ENCODE peak calls at places on chromosomes 7 and 10, in eight cellular contexts. L is cardiac fibroblast, J is dorsolateral prefrontal cortex, H is AG04450, F is ascending aorta, W is pancreas, V is colonic mucosa, M is left ventricle myocardium inferior. G is an unnamed sample.

GRCh38 chr10:97475936-97476594 is 22.2 kb downstream of the MMS19 start:
- DNase-seq in L (peak), J (no peak), H (no peak), F (no peak), W (no peak), V (no peak), M (no peak), G (no peak)

GRCh38 chr7:90579181-90579688 is 16.9 kb upstream of the CDK14 start:
- DNase-seq in L (peak), J (no peak), H (no peak), F (no peak), W (no peak), V (no peak), M (no peak), G (no peak)

GRCh38 chr7:117084286-117084685 is 131.0 kb downstream of the ST7 start:
- DNase-seq in L (peak), J (no peak), H (no peak), F (no peak), W (no peak), V (no peak), M (no peak), G (no peak)

GRCh38 chr7:104550362-104550761 is 222.0 kb downstream of the LHFPL3 start:
- DNase-seq in L (no peak), J (no peak), H (no peak), F (no peak), W (no peak), V (no peak), M (no peak), G (no peak)

GRCh38 chr7:21844742-21845141 is 101.0 kb downstream of the CDCA7L start:
- DNase-seq in L (peak), J (no peak), H (no peak), F (no peak), W (no peak), V (no peak), M (no peak), G (no peak)

GRCh38 chr7:47988496-47989386 is 9.3 kb upstream of the HUS1 start:
- DNase-seq in L (peak), J (no peak), H (no peak), F (no peak), W (no peak), V (no peak), M (no peak), G (no peak)

GRCh38 chr7:19105546-19105945 is 11.9 kb downstream of the TWIST1 start:
- DNase-seq in L (no peak), J (no peak), H (no peak), F (no peak), W (no peak), V (no peak), M (no peak), G (no peak)

GRCh38 chr7:36615877-36616276 is 108.4 kb downstream of the AOAH start:
- DNase-seq in L (no peak), J (no peak), H (no peak), F (no peak), W (no peak), V (no peak), M (no peak), G (no peak)

GRCh38 chr10:12795723-12796122 is 205.8 kb downstream of the CCDC3 start:
- DNase-seq in L (no peak), J (peak), H (no peak), F (no peak), W (no peak), V (no peak), M (no peak), G (no peak)

GRCh38 chr10:132957131-132957530 is 14.8 kb upstream of the CFAP46 start:
- DNase-seq in L (no peak), J (no peak), H (no peak), F (peak), W (no peak), V (no peak), M (no peak), G (no peak)

GRCh38 chr7:47376991-47377590 is 204.8 kb downstream of the TNS3 start:
- DNase-seq in L (no peak), J (no peak), H (no peak), F (no peak), W (no peak), V (no peak), M (no peak), G (no peak)

GRCh38 chr10:30775779-30776591 is 146.4 kb upstream of the LYZL2 start:
- DNase-seq in L (peak), J (no peak), H (peak), F (no peak), W (no peak), V (no peak), M (peak), G (no peak)

GRCh38 chr10:32205666-32206065 is 141.3 kb downstream of the EPC1 start:
- DNase-seq in L (peak), J (no peak), H (no peak), F (no peak), W (no peak), V (no peak), M (no peak), G (no peak)

GRCh38 chr10:100658269-100658668 is 87.1 kb upstream of the PAX2 start:
- DNase-seq in L (no peak), J (no peak), H (no peak), F (no peak), W (no peak), V (no peak), M (no peak), G (no peak)

GRCh38 chr7:139995034-139995915 is 67.5 kb downstream of the PARP12 start:
- DNase-seq in L (peak), J (peak), H (peak), F (no peak), W (peak), V (no peak), M (peak), G (no peak)

GRCh38 chr10:61325596-61325995 is 127.6 kb downstream of the TMEM26 start:
- DNase-seq in L (no peak), J (no peak), H (no peak), F (no peak), W (no peak), V (no peak), M (no peak), G (no peak)

GRCh38 chr7:32936686-32937085 is 20.6 kb upstream of the FKBP9 start:
- DNase-seq in L (no peak), J (no peak), H (no peak), F (no peak), W (no peak), V (no peak), M (no peak), G (no peak)

GRCh38 chr10:5888352-5888751 is 1.3 kb downstream of the ANKRD16 start:
- DNase-seq in L (peak), J (no peak), H (no peak), F (peak), W (no peak), V (peak), M (no peak), G (no peak)

GRCh38 chr10:123144697-123145541 is 3.0 kb upstream of the HMX2 start:
- DNase-seq in L (no peak), J (no peak), H (no peak), F (no peak), W (no peak), V (no peak), M (no peak), G (no peak)

GRCh38 chr7:36303202-36304098 is 86.2 kb upstream of the ANLN start:
- DNase-seq in L (peak), J (peak), H (peak), F (peak), W (peak), V (peak), M (peak), G (no peak)

GRCh38 chr7:41524861-41525260 is 178.0 kb downstream of the INHBA start:
- DNase-seq in L (no peak), J (no peak), H (no peak), F (no peak), W (no peak), V (no peak), M (no peak), G (no peak)

GRCh38 chr10:24376731-24377130 is 167.8 kb downstream of the KIAA1217 start:
- DNase-seq in L (no peak), J (no peak), H (no peak), F (no peak), W (no peak), V (no peak), M (no peak), G (no peak)

GRCh38 chr10:99315853-99316252 is 13.3 kb upstream of the CNNM1 start:
- DNase-seq in L (no peak), J (no peak), H (no peak), F (no peak), W (no peak), V (no peak), M (no peak), G (no peak)

GRCh38 chr10:132489053-132489703 is 48.4 kb upstream of the INPP5A start:
- DNase-seq in L (no peak), J (peak), H (peak), F (peak), W (no peak), V (no peak), M (no peak), G (no peak)

GRCh38 chr10:46526682-46527038 is 29.8 kb downstream of the GPRIN2 start:
- DNase-seq in L (peak), J (peak), H (no peak), F (peak), W (peak), V (no peak), M (peak), G (no peak)

DNA sequence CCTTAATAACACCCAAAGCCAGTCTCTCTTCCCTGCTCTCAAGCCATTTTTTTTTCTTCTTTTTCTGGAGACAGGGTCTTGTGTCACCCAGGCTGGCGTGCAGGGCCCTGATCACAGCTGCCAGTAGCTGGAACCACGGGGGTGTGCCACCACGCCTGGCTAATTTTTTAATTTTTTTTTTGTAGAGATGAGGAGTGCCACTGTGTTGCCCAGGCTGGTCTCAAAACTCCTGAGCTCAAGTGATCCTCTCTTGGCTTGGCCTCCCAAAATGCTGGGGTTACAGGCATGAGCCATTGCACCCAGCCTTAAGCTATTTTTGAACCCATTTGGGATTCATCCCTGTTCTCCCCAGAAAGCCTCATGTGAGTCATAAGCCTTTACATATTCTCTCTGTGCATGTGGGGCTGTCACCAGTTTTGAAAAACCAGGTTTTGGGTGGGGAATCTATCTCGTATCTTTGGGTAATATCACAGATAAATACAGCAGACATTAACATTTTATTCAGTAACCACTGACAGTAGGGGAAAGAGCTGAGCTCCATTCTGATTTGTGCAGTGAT is 15.5 kb downstream of the ZNF487 start:
- DNase-seq in L (no peak), J (no peak), H (no peak), F (no peak), W (no peak), V (no peak), M (no peak), G (no peak)
- H3K4me3 ChIP-seq in L (no peak), J (no peak), H (no peak), F (no peak), W (no peak), V (no peak), M (no peak), G (peak)

DNA sequence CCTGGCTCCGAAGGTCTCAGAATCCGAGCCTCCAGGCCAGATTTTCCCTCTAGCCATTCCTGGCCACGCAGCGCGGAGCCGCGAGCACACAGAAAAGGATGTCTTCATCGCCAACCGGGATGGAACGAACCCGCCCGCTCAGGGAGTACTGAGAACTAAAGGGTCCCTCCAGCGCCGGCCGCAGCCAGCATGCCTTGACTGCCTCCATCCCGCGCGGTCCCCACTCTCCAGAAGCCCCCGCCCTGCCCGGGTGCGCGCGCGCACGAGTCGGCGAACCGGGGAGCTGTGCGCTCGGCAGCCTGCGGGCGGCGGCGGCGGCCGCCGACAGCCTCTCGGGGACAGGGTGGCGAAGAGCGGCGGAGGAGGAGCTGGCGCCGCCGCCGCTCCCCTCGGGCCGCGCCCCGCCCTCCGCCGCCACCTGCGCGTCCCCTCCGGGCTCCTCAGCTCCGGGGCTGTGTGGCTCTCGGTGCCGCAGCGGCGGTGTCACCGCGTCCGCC is 640 bp upstream of the GALNT17 start:
- DNase-seq in L (peak), J (peak), H (no peak), F (peak), W (peak), V (peak), M (peak), G (no peak)
- TF ChIP-seq CTCF in L (no peak), J (no peak), H (no peak), F (peak), W (no peak), V (no peak), M (peak), G (no peak)

GRCh38 chr10:62690703-62691102 is 113.8 kb upstream of the ADO start:
- DNase-seq in L (peak), J (no peak), H (no peak), F (no peak), W (no peak), V (no peak), M (no peak), G (no peak)

GRCh38 chr10:62692085-62692484 is 112.4 kb upstream of the ADO start:
- DNase-seq in L (no peak), J (no peak), H (no peak), F (no peak), W (no peak), V (no peak), M (no peak), G (no peak)

GRCh38 chr10:62688971-62689700 is 115.4 kb upstream of the ADO start:
- DNase-seq in L (no peak), J (no peak), H (no peak), F (no peak), W (no peak), V (no peak), M (no peak), G (no peak)

GRCh38 chr10:62691331-62691730 is 113.2 kb upstream of the ADO start:
- DNase-seq in L (no peak), J (no peak), H (no peak), F (no peak), W (no peak), V (no peak), M (no peak), G (no peak)

DNA sequence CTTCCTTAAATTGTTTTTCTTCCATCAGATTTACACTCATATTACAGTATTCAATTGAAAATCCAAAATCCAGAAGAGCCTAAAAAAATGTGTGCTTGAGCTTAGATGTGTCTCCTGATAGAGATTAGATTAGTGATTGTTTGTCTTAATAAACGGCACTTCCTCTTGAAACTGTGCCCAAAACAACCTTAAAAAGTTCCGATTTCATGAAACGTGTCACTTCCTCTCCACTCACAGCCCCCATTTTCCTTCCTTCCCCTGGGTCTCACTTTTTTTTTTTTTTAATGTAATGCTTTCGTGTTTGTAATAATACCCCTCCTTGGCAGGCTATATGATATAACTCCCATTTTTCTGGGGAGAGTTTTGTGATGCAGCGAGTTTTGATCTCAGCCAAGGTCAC is 114.8 kb upstream of the ADO start:
- DNase-seq in L (no peak), J (no peak), H (no peak), F (no peak), W (no peak), V (no peak), M (no peak), G (no peak)
- H3K4me3 ChIP-seq in L (no peak), J (no peak), H (no peak), F (no peak), W (no peak), V (no peak), M (no peak), G (no peak)

GRCh38 chr10:79072041-79072441 is 3.3 kb downstream of the ZMIZ1 start:
- DNase-seq in L (no peak), J (no peak), H (no peak), F (no peak), W (no peak), V (no peak), M (no peak), G (no peak)

GRCh38 chr10:79073784-79074432 is 5.1 kb downstream of the ZMIZ1 start:
- DNase-seq in L (no peak), J (no peak), H (no peak), F (no peak), W (peak), V (peak), M (peak), G (no peak)

GRCh38 chr10:79074732-79075131 is 6.0 kb downstream of the ZMIZ1 start:
- DNase-seq in L (no peak), J (no peak), H (no peak), F (no peak), W (peak), V (peak), M (no peak), G (no peak)

GRCh38 chr10:79071535-79071923 is 2.8 kb downstream of the ZMIZ1 start:
- DNase-seq in L (no peak), J (no peak), H (no peak), F (no peak), W (no peak), V (no peak), M (no peak), G (no peak)

DNA sequence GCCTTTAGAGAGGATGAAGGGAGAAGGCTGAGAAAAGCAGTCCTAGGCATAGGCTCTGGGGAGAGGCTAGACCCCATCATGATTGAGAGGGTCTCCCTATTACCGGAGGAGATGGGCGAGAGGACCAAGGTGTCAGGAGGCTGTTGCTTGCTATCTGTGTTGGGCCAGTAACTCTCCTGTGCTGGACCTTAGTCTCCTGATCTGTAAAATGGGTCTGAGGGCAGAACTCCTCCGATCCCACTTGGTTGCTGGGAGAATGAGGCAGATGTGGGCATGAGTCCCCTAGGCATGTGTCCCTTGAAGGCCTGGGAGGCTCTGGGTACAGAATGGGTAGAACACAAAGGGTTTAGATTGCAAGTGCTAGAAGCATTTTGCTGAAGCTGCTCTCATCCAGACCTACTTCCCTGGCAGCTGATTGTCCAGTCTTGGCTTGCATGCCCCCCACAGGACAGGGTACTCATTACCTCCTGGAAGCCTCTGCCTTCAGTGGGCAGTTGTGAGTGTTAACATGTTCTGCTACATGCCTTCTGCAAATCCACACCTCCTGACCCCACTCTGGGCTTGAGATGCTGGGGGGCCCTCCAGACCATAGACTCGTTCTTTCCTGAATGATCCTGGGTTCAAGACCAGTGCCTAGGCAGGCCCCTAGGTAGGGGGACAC is 4.4 kb downstream of the ZMIZ1 start:
- DNase-seq in L (no peak), J (no peak), H (no peak), F (no peak), W (no peak), V (peak), M (no peak), G (no peak)
- TF ChIP-seq CTCF in L (peak), J (no peak), H (peak), F (no peak), W (no peak), V (no peak), M (no peak), G (peak)

GRCh38 chr7:158816271-158816670 is 13.0 kb downstream of the ESYT2 start:
- DNase-seq in L (peak), J (no peak), H (no peak), F (no peak), W (no peak), V (no peak), M (no peak), G (no peak)
- H3K4me3 ChIP-seq in L (no peak), J (no peak), H (no peak), F (peak), W (no peak), V (no peak), M (peak), G (no peak)